ENCODE peak calls at places on chromosomes 1 and 21, in ten cellular contexts. Q, Z, H, W, C, M, K, B, Y and A are unnamed samples. For H3K4me1, the result is how much of the 10 kb centered on the place peaks cover.

GRCh38 chr1:165134431-165134830 is 222.1 kb downstream of the LMX1A start:
- DNase-seq in Q (no peak), Z (no peak), H (no peak), W (no peak), C (no peak), M (no peak), K (no peak), B (no peak), Y (no peak), A (no peak)

GRCh38 chr1:232635778-232636356 is 5.9 kb upstream of the SIPA1L2 start:
- DNase-seq in Q (no peak), Z (no peak), H (no peak), W (no peak), C (no peak), M (no peak), K (peak), B (peak), Y (no peak), A (no peak)

GRCh38 chr1:232317336-232317735 is 312.6 kb downstream of the SIPA1L2 start:
- DNase-seq in Q (no peak), Z (no peak), H (no peak), W (no peak), C (no peak), M (no peak), K (no peak), B (no peak), Y (no peak), A (no peak)

GRCh38 chr1:71948561-71948960 is 333.8 kb downstream of the NEGR1 start:
- DNase-seq in Q (no peak), Z (no peak), H (no peak), W (no peak), C (no peak), M (no peak), K (no peak), B (no peak), Y (no peak), A (no peak)

GRCh38 chr1:172357753-172358152 is 62.7 kb upstream of the C1orf105 start:
- DNase-seq in Q (no peak), Z (no peak), H (no peak), W (no peak), C (no peak), M (no peak), K (no peak), B (no peak), Y (no peak), A (no peak)

GRCh38 chr1:80893140-80893539 is 907.6 kb upstream of the ADGRL2 start:
- DNase-seq in Q (no peak), Z (no peak), H (peak), W (no peak), C (no peak), M (no peak), K (no peak), B (no peak), Y (no peak), A (no peak)

GRCh38 chr1:112803906-112804762 is 89.0 kb upstream of the PPM1J start:
- DNase-seq in Q (peak), Z (no peak), H (peak), W (peak), C (peak), M (peak), K (peak), B (peak), Y (peak), A (no peak)

GRCh38 chr1:236673284-236673919 is 12.9 kb upstream of the ACTN2 start:
- DNase-seq in Q (no peak), Z (no peak), H (no peak), W (no peak), C (no peak), M (no peak), K (no peak), B (no peak), Y (no peak), A (no peak)

GRCh38 chr1:1020000-1020404 is at the start of gene AGRN:
- DNase-seq in Q (peak), Z (no peak), H (peak), W (no peak), C (no peak), M (peak), K (no peak), B (no peak), Y (no peak), A (no peak)

GRCh38 chr21:30515681-30516080 is 13.7 kb upstream of the KRTAP19-5 start:
- DNase-seq in Q (no peak), Z (no peak), H (no peak), W (no peak), C (no peak), M (no peak), K (no peak), B (no peak), Y (no peak), A (no peak)

GRCh38 chr21:42845296-42845965 is 33.9 kb downstream of the WDR4 start:
- DNase-seq in Q (no peak), Z (no peak), H (peak), W (no peak), C (peak), M (peak), K (no peak), B (no peak), Y (no peak), A (peak)

GRCh38 chr1:229539868-229540506 is 18.5 kb downstream of the ABCB10 start:
- DNase-seq in Q (no peak), Z (no peak), H (no peak), W (no peak), C (no peak), M (no peak), K (no peak), B (no peak), Y (no peak), A (no peak)

GRCh38 chr1:151984313-151984956 is 9.2 kb downstream of the S100A10 start:
- DNase-seq in Q (no peak), Z (no peak), H (no peak), W (peak), C (no peak), M (no peak), K (no peak), B (no peak), Y (no peak), A (no peak)

GRCh38 chr1:24735156-24735618 is 10.1 kb upstream of the CLIC4 start:
- DNase-seq in Q (no peak), Z (no peak), H (no peak), W (no peak), C (no peak), M (no peak), K (no peak), B (no peak), Y (no peak), A (no peak)

GRCh38 chr1:24735619-24736375 is 9.4 kb upstream of the CLIC4 start:
- DNase-seq in Q (no peak), Z (no peak), H (peak), W (no peak), C (no peak), M (no peak), K (no peak), B (no peak), Y (no peak), A (peak)

GRCh38 chr1:24742090-24742938 is 2.9 kb upstream of the CLIC4 start:
- DNase-seq in Q (peak), Z (peak), H (no peak), W (no peak), C (peak), M (no peak), K (no peak), B (peak), Y (no peak), A (peak)

GRCh38 chr1:24737368-24738117 is 7.7 kb upstream of the CLIC4 start:
- DNase-seq in Q (no peak), Z (no peak), H (no peak), W (no peak), C (no peak), M (no peak), K (no peak), B (no peak), Y (no peak), A (no peak)

GRCh38 chr1:24739241-24739640 is 6.0 kb upstream of the CLIC4 start:
- DNase-seq in Q (no peak), Z (no peak), H (peak), W (no peak), C (no peak), M (no peak), K (no peak), B (no peak), Y (no peak), A (no peak)
- H3K4me1 ChIP-seq in Q (under half), Z (under half), H (under half), W (half or more), C (under half), M (half or more), K (under half), B (under half), Y (under half), A (under half)

DNA sequence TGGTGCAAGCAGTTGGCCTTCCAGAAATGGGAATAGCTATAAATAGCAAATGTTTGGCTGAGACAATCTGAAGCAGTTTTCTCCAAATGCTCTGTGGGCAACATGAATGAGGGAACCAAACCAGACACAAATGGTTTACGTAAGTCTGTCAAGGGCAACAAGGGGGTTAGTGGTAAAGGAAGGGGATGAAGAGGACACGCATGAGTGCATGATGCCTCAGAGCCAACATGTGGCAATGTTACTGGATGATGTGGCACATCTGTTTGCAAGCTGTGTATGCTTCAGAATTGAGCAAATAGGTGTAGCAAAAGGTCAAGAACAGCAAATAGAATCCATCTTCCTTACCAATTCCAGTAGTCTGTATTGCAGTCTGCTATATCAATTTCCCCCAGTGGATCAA is 76.3 kb upstream of the LMO4 start:
- DNase-seq in Q (no peak), Z (no peak), H (no peak), W (no peak), C (no peak), M (no peak), K (no peak), B (no peak), Y (no peak), A (no peak)
- TF ChIP-seq EP300 in Q (no peak), Z (no peak), H (no peak), W (no peak), C (no peak), M (no peak), K (no peak), B (no peak), Y (no peak), A (no peak)

GRCh38 chr1:111603979-111604378 is 15.6 kb upstream of the RAP1A start:
- DNase-seq in Q (peak), Z (no peak), H (no peak), W (no peak), C (peak), M (peak), K (no peak), B (no peak), Y (no peak), A (no peak)

GRCh38 chr1:111600886-111601386 is 18.7 kb upstream of the RAP1A start:
- DNase-seq in Q (no peak), Z (no peak), H (no peak), W (peak), C (no peak), M (no peak), K (no peak), B (no peak), Y (no peak), A (no peak)

GRCh38 chr1:111602302-111602701 is 17.3 kb upstream of the RAP1A start:
- DNase-seq in Q (no peak), Z (no peak), H (no peak), W (no peak), C (no peak), M (no peak), K (no peak), B (no peak), Y (no peak), A (no peak)

GRCh38 chr1:111604931-111605330 is 14.7 kb upstream of the RAP1A start:
- DNase-seq in Q (no peak), Z (no peak), H (no peak), W (no peak), C (no peak), M (no peak), K (no peak), B (no peak), Y (no peak), A (no peak)

DNA sequence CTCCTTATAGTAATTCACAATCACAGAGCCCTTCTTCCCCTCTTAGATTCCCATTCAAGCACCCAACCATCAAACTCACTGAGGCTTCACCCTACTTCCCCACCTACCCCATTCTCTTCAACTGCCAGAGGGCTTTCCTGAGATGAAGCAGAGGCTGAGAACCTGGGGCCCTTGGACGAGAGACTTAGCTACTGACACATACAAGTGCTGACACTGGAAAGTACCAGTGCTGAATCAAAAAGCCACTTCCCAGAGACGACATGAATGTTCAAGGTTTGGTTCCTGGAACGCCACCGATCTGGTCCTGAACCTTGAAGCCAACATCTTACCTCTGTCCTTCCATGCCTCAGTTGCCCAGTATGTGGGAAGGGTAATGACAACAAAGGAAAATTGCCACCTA is 16.6 kb upstream of the RAP1A start:
- DNase-seq in Q (no peak), Z (no peak), H (no peak), W (no peak), C (no peak), M (no peak), K (no peak), B (no peak), Y (no peak), A (no peak)
- H3K27ac ChIP-seq in Q (no peak), Z (no peak), H (no peak), W (peak), C (peak), M (no peak), K (no peak), B (no peak), Y (no peak), A (no peak)

GRCh38 chr1:30744060-30744756 is 13.4 kb downstream of the LAPTM5 start:
- DNase-seq in Q (no peak), Z (no peak), H (no peak), W (no peak), C (no peak), M (no peak), K (no peak), B (no peak), Y (no peak), A (no peak)
- H3K4me1 ChIP-seq in Q (under half), Z (under half), H (under half), W (half or more), C (under half), M (under half), K (under half), B (half or more), Y (under half), A (under half)

GRCh38 chr1:91529856-91530255 is 29.2 kb downstream of the CDC7 start:
- DNase-seq in Q (no peak), Z (no peak), H (no peak), W (no peak), C (no peak), M (peak), K (peak), B (no peak), Y (no peak), A (no peak)
- TF ChIP-seq EP300 in Q (no peak), Z (no peak), H (no peak), W (no peak), C (no peak), M (no peak), K (no peak), B (no peak), Y (no peak), A (no peak)